ENCODE peak calls at places on chromosome 12, in six cellular contexts. Y is spleen, W is cardiac fibroblast, T is brain microvascular endothelial cell, D is bronchial epithelial cell, H is AG09309. F is an unnamed sample.

GRCh38 chr12:131005161-131006035 is 51.7 kb downstream of the ADGRD1 start:
- DNase-seq in W (no peak), H (no peak), D (no peak), Y (peak), T (no peak), F (no peak)

GRCh38 chr12:8078400-8078799 is 3.7 kb upstream of the NECAP1 start:
- DNase-seq in D (peak), W (peak), H (peak), Y (no peak), T (peak), F (peak)

GRCh38 chr12:102534899-102535298 is 54.5 kb upstream of the IGF1 start:
- DNase-seq in H (no peak), W (no peak), D (no peak), T (no peak), Y (no peak), F (peak)

GRCh38 chr12:51533799-51534198 is 57.2 kb upstream of the SCN8A start:
- DNase-seq in D (no peak), W (peak), H (no peak), T (no peak), Y (no peak), F (peak)

GRCh38 chr12:26238341-26239126 is 43.2 kb downstream of the SSPN start:
- DNase-seq in W (no peak), Y (no peak), T (no peak), D (no peak), H (no peak), F (peak)

GRCh38 chr12:92444763-92445162 is 258.0 kb upstream of the PLEKHG7 start:
- DNase-seq in W (no peak), D (no peak), H (no peak), Y (no peak), T (no peak), F (no peak)

GRCh38 chr12:76260390-76260748 is 87.8 kb downstream of the BBS10 start:
- DNase-seq in Y (no peak), T (no peak), D (peak), W (peak), H (no peak), F (peak)

GRCh38 chr12:16458521-16459078 is 111.2 kb downstream of the MGST1 start:
- DNase-seq in T (no peak), Y (no peak), D (no peak), H (no peak), W (no peak), F (no peak)

GRCh38 chr12:95480230-95480629 is 6.3 kb downstream of the METAP2 start:
- DNase-seq in Y (no peak), T (peak), H (no peak), D (peak), W (peak), F (no peak)

GRCh38 chr12:121786441-121786825 is 7.1 kb downstream of the RHOF start:
- DNase-seq in Y (no peak), H (peak), T (peak), D (peak), W (peak), F (peak)

GRCh38 chr12:65335021-65335714 is 56.7 kb downstream of the MSRB3 start:
- DNase-seq in W (peak), T (peak), Y (no peak), H (peak), D (peak), F (peak)

GRCh38 chr12:123389560-123390351 is 5.8 kb downstream of the KMT5A start:
- DNase-seq in Y (peak), H (no peak), D (peak), W (peak), T (no peak), F (no peak)

GRCh38 chr12:29350080-29350479 is 30.9 kb downstream of the ERGIC2 start:
- DNase-seq in D (peak), T (peak), Y (no peak), H (peak), W (peak), F (peak)

GRCh38 chr12:50057896-50058670 is 687 bp downstream of the ASIC1 start:
- DNase-seq in H (no peak), D (no peak), Y (no peak), T (no peak), W (no peak), F (no peak)

DNA sequence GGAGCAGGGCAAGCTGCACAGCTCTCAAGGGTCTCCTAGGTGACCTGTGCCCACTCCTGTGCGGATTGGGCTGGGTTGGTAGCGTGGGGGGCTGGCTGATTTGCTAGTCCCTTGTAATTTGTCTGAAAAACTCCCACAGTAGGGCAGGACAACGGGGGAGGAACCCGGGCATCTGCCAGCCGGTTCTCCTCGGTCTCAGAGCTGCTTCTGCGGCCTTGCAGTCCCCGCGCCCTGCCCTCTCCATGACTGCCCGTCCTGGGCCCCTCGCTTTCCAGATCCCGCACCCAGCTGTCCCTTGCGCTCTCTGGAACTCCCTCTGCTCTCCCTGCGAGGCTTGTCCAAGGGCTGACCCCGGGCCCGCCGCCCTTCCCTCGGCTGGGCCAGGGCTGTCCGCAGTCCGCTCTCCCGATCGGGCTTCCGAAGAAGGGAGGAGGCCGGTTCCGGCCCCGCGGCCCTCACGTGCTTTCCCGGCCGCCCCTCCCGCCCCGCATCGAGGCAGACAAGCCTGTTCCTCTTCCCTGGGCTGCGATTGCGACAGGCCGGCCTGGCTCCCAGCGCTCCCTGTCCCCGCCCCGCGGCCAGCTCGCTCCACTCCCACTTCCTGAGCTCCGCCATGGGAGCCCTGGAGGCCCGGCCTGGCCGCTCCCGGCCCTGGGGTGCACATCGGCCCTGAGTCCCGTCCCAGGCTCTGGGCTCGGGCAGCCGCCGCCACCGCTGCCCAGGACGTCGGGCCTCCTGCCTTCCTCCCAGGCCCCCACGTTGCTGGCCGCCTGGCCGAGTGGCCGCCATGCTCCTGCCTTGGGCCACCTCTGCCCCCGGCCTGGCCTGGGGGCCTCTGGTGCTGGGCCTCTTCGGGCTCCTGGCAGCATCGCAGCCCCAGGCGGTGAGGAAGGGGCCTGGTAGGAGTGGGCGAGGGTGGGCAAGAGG is at the start of gene LTBR:
- DNase-seq in H (peak), T (peak), D (peak), W (peak), Y (peak), F (peak)
- H3K4me3 ChIP-seq in H (peak), T (peak), D (peak), W (peak), Y (peak), F (peak)

GRCh38 chr12:989751-990278 is 1.2 kb upstream of the ERC1 start:
- DNase-seq in T (peak), D (peak), Y (no peak), H (peak), W (peak), F (peak)
- H3K4me3 ChIP-seq in T (peak), D (peak), Y (peak), H (peak), W (peak), F (peak)

GRCh38 chr12:31585895-31586294 is 5.0 kb downstream of the DENND5B start:
- DNase-seq in D (no peak), Y (no peak), H (no peak), W (no peak), T (no peak), F (no peak)
- H3K4me3 ChIP-seq in D (no peak), Y (no peak), H (no peak), W (no peak), T (no peak), F (no peak)

DNA sequence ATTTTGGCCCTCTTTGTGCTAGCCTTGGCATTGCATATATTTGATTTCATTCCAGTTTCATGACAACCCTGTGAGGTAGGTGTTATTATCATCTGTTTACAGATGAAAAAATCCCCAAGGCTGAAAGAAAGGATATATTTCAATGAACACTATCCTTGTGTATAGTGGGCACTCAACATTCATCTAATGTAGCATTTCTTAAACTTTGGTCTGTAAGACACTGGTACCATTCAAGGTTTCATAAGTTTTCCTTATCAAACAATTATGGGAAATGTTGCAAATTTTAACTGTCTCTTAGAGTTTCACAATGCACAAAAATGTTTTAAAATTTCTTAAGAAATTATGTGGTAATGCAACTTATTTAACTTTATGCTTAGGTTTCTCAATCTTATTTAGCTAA is 44.3 kb downstream of the ATP23 start:
- DNase-seq in W (no peak), D (no peak), T (no peak), H (no peak), Y (no peak), F (no peak)
- H3K4me3 ChIP-seq in W (no peak), D (no peak), T (no peak), H (no peak), Y (no peak), F (no peak)

GRCh38 chr12:42589465-42590323 is at the start of gene PRICKLE1:
- DNase-seq in W (peak), Y (peak), H (no peak), T (peak), D (no peak), F (peak)
- H3K4me3 ChIP-seq in W (peak), Y (peak), H (peak), T (peak), D (peak), F (peak)

GRCh38 chr12:38424436-38424835 is 107.9 kb downstream of the ALG10B start:
- DNase-seq in Y (no peak), T (no peak), D (peak), H (no peak), W (no peak), F (no peak)
- H3K4me3 ChIP-seq in Y (no peak), T (no peak), D (no peak), H (no peak), W (no peak), F (no peak)

GRCh38 chr12:11743748-11744147 is 94.3 kb downstream of the ETV6 start:
- DNase-seq in H (no peak), Y (no peak), D (peak), W (no peak), T (no peak), F (no peak)
- H3K4me3 ChIP-seq in H (no peak), Y (no peak), D (no peak), W (no peak), T (no peak), F (no peak)

DNA sequence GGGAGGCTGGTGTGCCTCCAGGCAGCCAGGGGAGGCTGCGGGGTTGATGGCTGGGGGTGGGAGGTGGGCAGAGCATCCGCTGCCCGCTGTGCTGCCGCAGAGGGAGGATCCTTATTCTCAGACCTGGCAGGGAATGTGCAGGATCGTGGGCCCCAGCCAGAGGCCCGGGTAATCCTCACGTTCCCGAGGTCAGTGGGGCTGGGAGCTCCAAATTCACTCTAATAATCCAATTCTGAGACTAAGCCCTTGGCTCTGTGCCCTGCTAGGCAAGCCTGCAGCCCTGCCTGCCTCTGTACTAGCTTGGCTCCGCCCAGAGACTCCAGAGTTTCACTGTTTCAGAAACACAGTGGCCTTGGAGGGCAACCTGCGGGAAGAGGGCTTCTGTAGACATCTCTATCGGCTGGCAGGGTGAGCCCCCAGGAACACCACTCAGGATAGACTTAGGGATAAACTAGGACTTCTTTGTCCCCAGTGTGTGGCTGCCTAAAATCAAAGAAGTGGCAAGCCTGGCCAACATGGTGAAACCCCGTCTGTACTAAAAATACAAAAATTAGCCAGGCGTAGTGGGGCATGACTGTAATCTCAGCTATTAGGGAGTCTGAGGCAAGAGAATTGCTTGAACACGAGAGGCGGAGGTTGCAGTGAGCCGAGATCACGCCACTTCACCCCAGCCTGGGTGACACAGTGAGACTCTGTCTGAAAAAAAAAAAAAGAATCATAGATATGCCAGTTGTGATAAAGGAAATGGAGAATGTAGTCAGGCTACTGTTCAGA is 17.7 kb upstream of the MLEC start:
- DNase-seq in W (no peak), Y (peak), H (no peak), T (no peak), D (no peak), F (peak)
- H3K4me3 ChIP-seq in W (no peak), Y (no peak), H (no peak), T (no peak), D (no peak), F (no peak)

GRCh38 chr12:55730447-55730820 is 1.6 kb upstream of the CD63 start:
- DNase-seq in Y (no peak), D (no peak), W (no peak), T (no peak), H (no peak), F (no peak)
- H3K4me3 ChIP-seq in Y (peak), D (peak), W (peak), T (peak), H (peak), F (peak)

GRCh38 chr12:54172102-54172630 is 16.6 kb downstream of the SMUG1 start:
- DNase-seq in T (no peak), Y (no peak), W (no peak), D (no peak), H (no peak), F (no peak)

GRCh38 chr12:54175130-54175963 is 13.4 kb downstream of the SMUG1 start:
- DNase-seq in D (peak), H (no peak), Y (no peak), W (no peak), T (no peak), F (no peak)

GRCh38 chr12:54173066-54173726 is 15.6 kb downstream of the SMUG1 start:
- DNase-seq in D (no peak), Y (no peak), W (peak), T (no peak), H (no peak), F (peak)

GRCh38 chr12:54169036-54169435 is 19.7 kb downstream of the SMUG1 start:
- DNase-seq in D (no peak), W (no peak), H (no peak), Y (no peak), T (no peak), F (no peak)

DNA sequence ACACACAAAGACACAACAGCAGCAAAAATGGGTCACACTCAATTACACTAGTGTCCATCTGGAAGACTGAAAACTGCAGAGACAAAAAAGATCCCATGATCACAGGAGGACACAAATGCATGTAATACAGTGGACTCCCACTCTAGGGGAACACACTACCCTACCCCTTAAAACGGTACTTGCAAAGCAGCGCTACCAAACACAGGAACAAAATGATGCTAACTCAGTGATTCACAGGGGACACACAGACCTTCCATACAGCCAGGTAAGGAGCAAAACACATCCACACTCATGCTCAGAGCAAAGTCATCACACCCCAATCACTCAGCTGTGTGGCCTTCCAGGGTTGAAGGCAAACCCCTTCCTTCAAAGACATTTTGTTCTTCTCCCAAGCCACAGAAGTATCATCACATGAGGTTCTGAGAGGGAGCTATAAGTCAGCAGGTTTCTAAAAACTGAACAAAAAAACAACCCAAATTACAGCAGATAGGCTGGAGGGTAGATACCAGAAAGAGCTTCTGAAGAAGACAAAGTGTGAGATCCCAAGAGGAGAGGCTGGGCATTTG is 14.8 kb downstream of the SMUG1 start:
- DNase-seq in W (no peak), Y (no peak), T (no peak), H (no peak), D (no peak), F (no peak)
- H3K4me3 ChIP-seq in W (no peak), Y (no peak), T (no peak), H (no peak), D (no peak), F (no peak)